ENCODE peak calls at places on chromosomes 13 and 19, in eight cellular contexts. A is stomach, R is GM23338, D is transverse colon, Q is H1, O is HL-60, F is spleen, L is breast epithelium. U is an unnamed sample.
A peak's percentile ranks its signal among the peaks of the same experiment; 100 is the strongest.

GRCh38 chr13:30034448-30034795 is 184.0 kb upstream of the UBL3 start:
- DNase-seq in F (no peak), D (no peak), O (peak; percentile 3), L (no peak), R (no peak), A (no peak), Q (no peak), U (no peak)

GRCh38 chr13:106533940-106534843 is 1.3 kb downstream of the EFNB2 start:
- DNase-seq in Q (peak; percentile 72), A (peak; percentile 53), R (peak; percentile 56), L (no peak), D (peak; percentile 63), O (no peak), F (peak; percentile 86), U (no peak)

GRCh38 chr13:75798353-75799245 is 162.5 kb downstream of the LMO7 start:
- DNase-seq in A (no peak), D (no peak), R (no peak), L (no peak), Q (no peak), F (no peak), O (no peak), U (no peak)

GRCh38 chr13:106415971-106416370 is 119.5 kb downstream of the EFNB2 start:
- DNase-seq in Q (no peak), A (no peak), O (no peak), R (no peak), D (no peak), L (no peak), F (no peak), U (no peak)

GRCh38 chr19:40252395-40252794 is 25.9 kb upstream of the CCNP start:
- DNase-seq in Q (no peak), L (peak; percentile 65), A (no peak), D (no peak), F (no peak), R (peak; percentile 65), O (no peak), U (no peak)

GRCh38 chr13:55069746-55070145 is 2041.1 kb downstream of the OLFM4 start:
- DNase-seq in F (no peak), Q (no peak), R (no peak), L (no peak), D (no peak), O (no peak), A (no peak), U (no peak)

GRCh38 chr13:28471408-28471807 is 23.5 kb downstream of the FLT1 start:
- DNase-seq in R (no peak), F (no peak), L (no peak), Q (no peak), D (no peak), A (no peak), O (no peak), U (no peak)

GRCh38 chr19:21328402-21328801 is 808 bp downstream of the ZNF708 start:
- DNase-seq in F (no peak), D (no peak), A (no peak), R (peak; percentile 65), L (no peak), O (no peak), Q (no peak), U (no peak)

GRCh38 chr19:12708641-12709040 is 12.2 kb upstream of the FBXW9 start:
- DNase-seq in L (no peak), O (no peak), D (no peak), Q (no peak), R (no peak), F (no peak), A (no peak), U (no peak)

GRCh38 chr13:96053003-96053703 is at the start of gene UGGT2:
- DNase-seq in D (peak; percentile 97), A (peak; percentile 97), R (peak; percentile 90), L (peak; percentile 93), O (peak; percentile 73), Q (peak; percentile 88), F (peak; percentile 94), U (peak; percentile 96)

GRCh38 chr13:107466326-107466725 is 749.0 kb downstream of the LIG4 start:
- DNase-seq in L (no peak), A (no peak), R (no peak), O (no peak), D (no peak), Q (no peak), F (no peak), U (no peak)

GRCh38 chr13:44141213-44141724 is 232.4 kb upstream of the SERP2 start:
- DNase-seq in F (no peak), D (no peak), L (no peak), Q (no peak), O (no peak), R (peak; percentile 47), A (no peak), U (no peak)

GRCh38 chr19:3336680-3337523 is 29.5 kb upstream of the NFIC start:
- DNase-seq in Q (no peak), R (no peak), D (peak; percentile 94), O (no peak), F (no peak), A (peak; percentile 97), L (peak; percentile 97), U (peak; percentile 92)

GRCh38 chr13:31444266-31444862 is 244.6 kb downstream of the B3GLCT start:
- DNase-seq in R (no peak), F (no peak), O (no peak), L (no peak), Q (no peak), A (no peak), D (no peak), U (no peak)

GRCh38 chr13:42821437-42821836 is 40.1 kb downstream of the FAM216B start:
- DNase-seq in Q (no peak), F (no peak), A (no peak), R (no peak), O (no peak), D (no peak), L (no peak), U (no peak)

GRCh38 chr13:111505175-111505777 is 184.8 kb downstream of the TEX29 start:
- DNase-seq in L (peak; percentile 7), A (peak; percentile 25), D (no peak), R (peak; percentile 90), O (no peak), Q (peak; percentile 77), F (no peak), U (peak; percentile 28)

DNA sequence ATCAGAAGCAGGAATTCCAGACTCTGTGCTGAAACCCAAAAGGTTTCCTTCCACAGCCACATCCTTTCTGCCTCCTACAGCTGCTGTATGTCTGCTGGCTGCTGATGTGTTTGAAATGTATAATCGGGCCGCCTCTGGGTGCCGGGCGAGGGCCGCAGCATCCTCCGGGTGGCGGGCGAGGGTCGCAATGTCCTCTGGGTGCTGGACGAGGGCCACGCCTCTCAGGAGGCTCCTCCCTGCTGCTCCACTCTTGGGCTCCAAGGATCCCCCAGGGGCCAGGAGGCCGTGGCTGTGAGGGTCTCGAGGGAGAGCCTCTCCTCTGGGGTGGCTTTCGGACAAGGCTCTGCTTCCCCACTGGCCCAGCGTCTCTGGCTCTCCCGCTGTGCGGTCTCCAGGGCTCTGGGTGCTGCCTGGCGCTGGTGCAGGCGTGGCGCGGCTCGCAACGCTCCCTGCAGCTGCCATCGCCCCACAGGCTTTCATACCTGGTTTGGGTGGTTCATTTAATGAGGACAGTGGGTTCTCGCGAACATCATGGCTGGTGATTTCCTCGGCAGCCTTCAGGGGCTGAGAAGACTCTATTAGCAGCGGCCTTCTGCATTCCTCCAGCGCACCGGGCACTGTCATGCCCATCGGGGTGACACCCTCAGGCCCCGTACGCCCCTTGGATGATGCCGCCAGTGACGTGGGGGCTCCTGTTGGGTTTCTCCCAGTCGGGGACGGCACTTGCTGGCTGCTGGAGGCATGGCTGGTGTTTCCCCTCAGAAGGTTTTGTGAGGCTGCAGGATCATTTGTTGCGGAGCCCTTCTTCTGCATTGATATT is 41.8 kb upstream of the GRTP1 start:
- DNase-seq in F (peak; percentile 64), D (no peak), A (no peak), O (no peak), R (no peak), L (no peak), Q (no peak), U (peak; percentile 76)
- TF ChIP-seq POLR2AphosphoS5 in F (no peak), D (no peak), A (no peak), O (no peak), R (no peak), L (no peak), Q (no peak), U (no peak)

DNA sequence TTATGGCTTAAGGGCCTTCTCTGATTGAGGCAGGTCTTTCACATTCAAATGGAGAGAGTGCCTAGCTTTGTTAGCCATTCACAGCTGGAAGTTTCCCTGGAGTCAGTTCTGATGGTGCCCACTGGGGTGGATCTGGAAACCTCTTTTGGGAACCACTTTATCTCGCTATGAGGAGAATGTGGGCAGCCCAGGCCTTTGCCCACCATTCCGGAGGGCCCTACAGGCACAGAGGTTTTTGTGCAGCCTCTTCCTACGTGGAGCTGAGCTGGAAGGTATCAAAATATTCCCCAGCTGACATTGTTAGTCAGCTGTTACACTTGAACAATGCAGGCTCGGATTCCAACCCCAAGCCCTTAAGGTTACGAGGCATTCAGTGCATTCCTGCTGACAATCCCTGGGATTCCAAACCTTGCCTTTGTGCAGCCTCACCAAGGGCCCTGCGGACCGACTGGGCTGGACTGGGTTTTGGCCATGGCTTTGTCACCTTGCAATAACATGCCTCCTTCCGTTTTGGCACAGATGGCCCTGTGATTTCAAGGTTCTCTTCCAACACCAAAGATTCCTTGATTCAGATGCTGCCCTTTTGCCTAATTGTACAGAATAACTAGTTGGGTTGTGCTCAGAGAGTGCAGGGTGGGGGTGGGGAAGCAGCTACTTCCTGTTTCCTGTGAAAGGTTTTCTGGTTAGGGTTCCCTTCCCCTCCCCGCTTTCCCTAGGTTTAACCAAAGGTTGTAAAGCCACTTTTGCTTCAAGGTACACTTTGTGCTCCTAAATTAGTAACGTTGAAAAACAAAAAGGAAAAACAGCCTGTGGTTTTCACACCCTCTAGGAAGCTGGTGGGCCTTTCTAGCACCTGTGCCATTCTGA is 27.1 kb downstream of the SAE1 start:
- DNase-seq in A (peak; percentile 33), D (peak; percentile 64), Q (peak; percentile 67), O (peak; percentile 21), R (peak; percentile 96), L (no peak), F (peak; percentile 80), U (peak; percentile 68)
- TF ChIP-seq POLR2AphosphoS5 in A (no peak), D (no peak), Q (no peak), O (no peak), R (no peak), L (peak; percentile 38), F (peak; percentile 77), U (no peak)

DNA sequence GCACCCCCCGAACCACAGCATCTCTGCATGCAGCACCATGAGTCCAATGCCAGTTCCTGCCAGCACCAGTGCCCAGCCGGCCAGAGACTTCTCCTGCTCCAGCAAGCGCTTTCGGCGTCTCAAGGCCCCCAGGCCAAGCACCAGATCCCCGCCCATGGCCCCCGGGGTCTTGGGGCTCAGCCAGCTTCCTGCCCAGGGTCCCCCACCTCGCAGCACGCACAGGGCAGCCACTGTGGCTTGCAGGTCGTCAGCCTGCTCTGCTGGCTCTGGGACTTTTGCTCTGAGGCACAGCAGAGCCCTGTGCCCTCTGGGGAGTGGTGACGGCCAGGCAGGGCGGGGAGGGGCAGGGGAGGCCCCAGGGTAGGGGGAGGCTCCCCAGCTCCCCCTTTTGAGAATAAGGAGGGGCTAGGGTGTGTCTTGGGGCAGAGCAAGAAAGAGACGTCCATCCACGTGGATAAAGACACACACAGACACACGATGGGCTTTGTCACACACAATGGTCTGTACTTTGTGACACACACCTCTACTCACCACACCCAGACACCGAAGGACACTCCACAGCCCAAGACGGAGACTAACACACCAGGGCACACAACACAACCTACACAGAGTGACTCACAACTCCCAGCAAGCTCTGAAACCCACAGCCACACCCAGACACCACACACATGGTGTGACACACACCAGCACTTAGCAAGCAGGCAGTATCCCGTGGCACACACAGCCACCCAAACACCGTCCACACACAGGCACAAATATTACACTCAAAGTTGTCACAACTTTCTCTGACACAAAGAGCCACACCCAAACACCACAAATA is at the start of gene KCNN4:
- DNase-seq in R (no peak), O (peak; percentile 85), D (peak; percentile 88), Q (no peak), A (peak; percentile 57), L (no peak), F (peak; percentile 92), U (no peak)
- TF ChIP-seq POLR2AphosphoS5 in R (no peak), O (peak; percentile 79), D (peak; percentile 96), Q (no peak), A (no peak), L (no peak), F (peak; percentile 93), U (no peak)

GRCh38 chr13:113647351-113648217 is 10.4 kb downstream of the ATP4B start:
- DNase-seq in O (no peak), D (peak; percentile 94), F (peak; percentile 88), R (no peak), A (peak; percentile 96), L (peak; percentile 96), Q (no peak), U (peak; percentile 91)
- TF ChIP-seq POLR2AphosphoS5 in O (no peak), D (peak; percentile 76), F (peak; percentile 82), R (no peak), A (peak; percentile 79), L (peak; percentile 44), Q (no peak), U (no peak)